ENCODE peak calls at places on chromosome 22, in four cellular contexts. A is heart left ventricle, K is body of pancreas, B is breast epithelium. J is an unnamed sample.

GRCh38 chr22:37951305-37951704 is 2.1 kb downstream of the C22orf23 start:
- DNase-seq in A (no peak), K (no peak), B (no peak), J (no peak)

GRCh38 chr22:22569218-22569617 is 10.2 kb upstream of the PRAME start:
- DNase-seq in A (no peak), K (no peak), B (no peak), J (no peak)

GRCh38 chr22:45296628-45297297 is 12.0 kb downstream of the UPK3A start:
- DNase-seq in A (no peak), K (no peak), B (no peak), J (no peak)

GRCh38 chr22:44399196-44399837 is 86.6 kb upstream of the SHISAL1 start:
- DNase-seq in A (peak), K (peak), B (no peak), J (no peak)

GRCh38 chr22:32971252-32971651 is 86.9 kb downstream of the SYN3 start:
- DNase-seq in A (no peak), K (no peak), B (no peak), J (no peak)

GRCh38 chr22:44786610-44787009 is 34.2 kb downstream of the ARHGAP8 start:
- DNase-seq in A (no peak), K (no peak), B (no peak), J (no peak)

GRCh38 chr22:38026130-38027111 is 30.8 kb upstream of the PICK1 start:
- DNase-seq in A (no peak), K (no peak), B (no peak), J (no peak)

GRCh38 chr22:47155131-47155885 is 392.9 kb downstream of the TBC1D22A start:
- DNase-seq in A (no peak), K (no peak), B (no peak), J (no peak)

GRCh38 chr22:29470159-29470855 is 9.7 kb upstream of the NEFH start:
- DNase-seq in A (peak), K (peak), B (peak), J (no peak)

GRCh38 chr22:40491990-40492631 is 121.7 kb downstream of the SGSM3 start:
- DNase-seq in A (no peak), K (no peak), B (no peak), J (no peak)

GRCh38 chr22:46229701-46230100 is 20.4 kb downstream of the CDPF1 start:
- DNase-seq in A (no peak), K (no peak), B (no peak), J (no peak)

GRCh38 chr22:41613456-41613855 is 7.4 kb downstream of the DESI1 start:
- DNase-seq in A (no peak), K (no peak), B (no peak), J (no peak)

GRCh38 chr22:46533434-46533833 is 4.0 kb downstream of the CELSR1 start:
- DNase-seq in A (no peak), K (no peak), B (no peak), J (no peak)

GRCh38 chr22:41799486-41800347 is 762 bp upstream of the CCDC134 start:
- DNase-seq in A (peak), K (peak), B (no peak), J (peak)

GRCh38 chr22:40156001-40156516 is 21.7 kb upstream of the TNRC6B start:
- DNase-seq in A (no peak), K (peak), B (no peak), J (no peak)

GRCh38 chr22:19182472-19183157 is 4.1 kb upstream of the SLC25A1 start:
- DNase-seq in A (no peak), K (no peak), B (no peak), J (no peak)

GRCh38 chr22:19148417-19149046 is 1.6 kb downstream of the GSC2 start:
- DNase-seq in A (no peak), K (no peak), B (no peak), J (no peak)

GRCh38 chr22:44646141-44646540 is 55.9 kb upstream of the PRR5 start:
- DNase-seq in A (no peak), K (no peak), B (no peak), J (no peak)

GRCh38 chr22:22520667-22521602 is 865 bp upstream of the ZNF280A start:
- DNase-seq in A (no peak), K (no peak), B (no peak), J (no peak)

GRCh38 chr22:42621505-42622002 is 6.9 kb upstream of the POLDIP3 start:
- DNase-seq in A (peak), K (peak), B (no peak), J (no peak)

GRCh38 chr22:49589301-49589700 is 238.4 kb downstream of the BRD1 start:
- DNase-seq in A (no peak), K (no peak), B (no peak), J (no peak)

GRCh38 chr22:49589811-49590210 is 237.9 kb downstream of the BRD1 start:
- DNase-seq in A (no peak), K (no peak), B (no peak), J (no peak)

GRCh38 chr22:49587421-49587820 is 240.3 kb downstream of the BRD1 start:
- DNase-seq in A (no peak), K (no peak), B (no peak), J (no peak)

GRCh38 chr22:49587987-49588386 is 239.7 kb downstream of the BRD1 start:
- DNase-seq in A (no peak), K (no peak), B (no peak), J (no peak)

GRCh38 chr22:49588739-49589138 is 238.9 kb downstream of the BRD1 start:
- DNase-seq in A (no peak), K (no peak), B (no peak), J (no peak)
- TF ChIP-seq CTCF in A (no peak), K (no peak), B (no peak), J (no peak)

GRCh38 chr22:20965888-20966855 is 883 bp upstream of the AIFM3 start:
- DNase-seq in A (no peak), K (no peak), B (no peak), J (no peak)
- TF ChIP-seq POLR2A in A (no peak), K (no peak), B (no peak), J (no peak)

GRCh38 chr22:35329114-35329847 is 29.6 kb downstream of the TOM1 start:
- DNase-seq in A (no peak), K (no peak), B (no peak), J (no peak)
- TF ChIP-seq CTCF in A (no peak), K (no peak), B (no peak), J (no peak)

DNA sequence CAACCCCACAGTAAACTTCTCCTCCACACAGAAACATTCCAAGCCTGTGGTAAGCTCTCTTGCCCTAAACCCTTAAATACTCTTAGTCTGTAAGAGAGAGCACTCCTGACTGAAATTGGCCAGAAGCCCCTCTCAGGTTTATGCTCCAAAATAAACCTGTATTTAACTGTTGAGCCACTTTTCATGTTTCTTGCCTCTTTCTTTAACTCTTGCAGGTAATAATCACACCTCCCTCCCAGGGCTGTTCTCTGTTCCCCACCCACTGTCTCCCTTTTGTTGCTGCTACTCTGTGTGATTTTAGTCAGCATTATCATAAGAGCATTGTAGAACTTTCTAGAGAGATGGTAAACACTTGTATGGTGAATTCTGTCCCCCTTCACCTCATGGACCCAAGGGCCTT is 2.1 kb upstream of the IFT27 start:
- DNase-seq in A (no peak), K (no peak), B (no peak), J (no peak)
- TF ChIP-seq POLR2A in A (no peak), K (no peak), B (no peak), J (no peak)